ENCODE peak calls at places on chromosome 22, in five cellular contexts. K is transverse colon, O is breast epithelium, J is HCT116, M is H1. V is an unnamed sample.

GRCh38 chr22:43289976-43290663 is 53.1 kb downstream of the SCUBE1 start:
- DNase-seq in K (no peak), O (no peak), M (no peak), J (no peak), V (peak)

GRCh38 chr22:33971561-33971961 is 51.3 kb upstream of the LARGE1 start:
- DNase-seq in O (peak), J (no peak), K (no peak), M (no peak), V (no peak)

GRCh38 chr22:32079110-32080089 is 36.3 kb downstream of the SLC5A1 start:
- DNase-seq in J (peak), M (no peak), K (peak), O (no peak), V (no peak)

GRCh38 chr22:18045794-18046193 is 21.4 kb upstream of the MICAL3 start:
- DNase-seq in J (no peak), K (no peak), O (no peak), M (no peak), V (no peak)

GRCh38 chr22:22812031-22812905 is 75.3 kb upstream of the IGLL5 start:
- DNase-seq in K (no peak), O (peak), M (no peak), J (no peak), V (no peak)

GRCh38 chr22:40721266-40721665 is 42.0 kb downstream of the MCHR1 start:
- DNase-seq in J (no peak), M (no peak), O (no peak), K (no peak), V (no peak)

GRCh38 chr22:40383905-40384304 is 13.5 kb downstream of the SGSM3 start:
- DNase-seq in O (no peak), J (no peak), M (no peak), K (no peak), V (no peak)

GRCh38 chr22:48772286-48772907 is 1055.3 kb downstream of the BRD1 start:
- DNase-seq in J (no peak), M (no peak), K (no peak), O (no peak), V (no peak)

GRCh38 chr22:20000246-20001081 is 16.2 kb downstream of the ARVCF start:
- DNase-seq in J (no peak), O (no peak), M (no peak), K (no peak), V (no peak)

GRCh38 chr22:36236338-36237319 is 2.7 kb downstream of the APOL2 start:
- DNase-seq in K (no peak), J (no peak), O (no peak), M (no peak), V (no peak)
- TF ChIP-seq POLR2A in K (no peak), J (no peak), O (no peak), M (no peak), V (no peak)

GRCh38 chr22:44642096-44642644 is 59.8 kb upstream of the PRR5 start:
- DNase-seq in O (no peak), M (no peak), J (no peak), K (no peak), V (no peak)

GRCh38 chr22:44640618-44641155 is 61.3 kb upstream of the PRR5 start:
- DNase-seq in O (no peak), J (no peak), M (no peak), K (no peak), V (no peak)

GRCh38 chr22:44639891-44640617 is 62.0 kb upstream of the PRR5 start:
- DNase-seq in K (no peak), O (no peak), M (no peak), J (no peak), V (no peak)

GRCh38 chr22:44634426-44635321 is 67.3 kb upstream of the PRR5 start:
- DNase-seq in O (no peak), J (no peak), K (no peak), M (no peak), V (no peak)

GRCh38 chr22:44638966-44639739 is 62.9 kb upstream of the PRR5 start:
- DNase-seq in M (no peak), J (no peak), O (peak), K (no peak), V (no peak)
- TF ChIP-seq CTCF in M (no peak), J (no peak), O (no peak), K (no peak), V (no peak)

GRCh38 chr22:50249382-50250248 is 1.4 kb downstream of the HDAC10 start:
- DNase-seq in O (no peak), M (no peak), K (no peak), J (no peak), V (no peak)

GRCh38 chr22:50251472-50252054 is 498 bp upstream of the HDAC10 start:
- DNase-seq in J (no peak), K (no peak), M (no peak), O (no peak), V (no peak)

GRCh38 chr22:50248192-50249084 is 2.6 kb downstream of the HDAC10 start:
- DNase-seq in M (no peak), J (no peak), K (no peak), O (no peak), V (no peak)

GRCh38 chr22:50250555-50251471 is at the start of gene HDAC10:
- DNase-seq in M (peak), K (peak), O (no peak), J (no peak), V (peak)

DNA sequence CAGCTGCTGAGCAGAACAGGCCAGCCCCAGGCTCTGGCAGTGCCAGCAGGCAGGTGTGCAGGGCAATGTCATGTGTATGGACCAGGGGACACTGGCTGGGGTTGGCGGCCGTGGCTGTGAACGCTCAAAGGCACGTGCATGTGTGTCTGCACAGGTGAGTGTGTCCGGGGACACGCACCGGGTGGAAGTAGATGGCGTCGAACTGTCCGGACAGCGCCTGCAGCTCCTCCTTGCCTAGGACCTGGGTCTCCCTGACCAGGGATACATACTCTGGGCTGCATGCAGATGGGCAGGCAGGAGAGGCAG is 863 bp downstream of the HDAC10 start:
- DNase-seq in O (no peak), J (no peak), K (no peak), M (no peak), V (no peak)
- TF ChIP-seq POLR2A in O (no peak), J (no peak), K (no peak), M (no peak), V (no peak)

GRCh38 chr22:37818397-37819099 is 4.6 kb upstream of the GALR3 start:
- DNase-seq in M (peak), O (peak), J (no peak), K (peak), V (peak)
- TF ChIP-seq CTCF in M (peak), O (peak), J (no peak), K (peak), V (no peak)

GRCh38 chr22:50205781-50206569 is 5.2 kb downstream of the SELENOO start:
- DNase-seq in O (no peak), J (no peak), M (no peak), K (no peak), V (no peak)
- TF ChIP-seq POLR2A in O (no peak), J (no peak), M (no peak), K (no peak), V (no peak)

V was measured in uterus.